ENCODE peak calls at places on chromosomes 4 and X, in eight cellular contexts. R, U, E, Z, Y, L, J and W are unnamed samples.
A peak's percentile ranks its signal among the peaks of the same experiment; 100 is the strongest.

GRCh38 chrX:21657318-21658151 is 595 bp downstream of the KLHL34 start:
- DNase-seq in L (no peak), U (no peak), Y (no peak), J (no peak), Z (no peak), E (no peak), R (peak; percentile 40), W (no peak)

GRCh38 chrX:148536961-148537360 is 36.5 kb downstream of the AFF2 start:
- DNase-seq in Y (no peak), R (no peak), L (no peak), J (no peak), E (no peak), Z (no peak), U (no peak), W (no peak)

GRCh38 chr4:139524062-139524631 is 31.9 kb downstream of the SETD7 start:
- DNase-seq in U (no peak), Z (no peak), R (no peak), Y (no peak), J (no peak), E (no peak), L (no peak), W (no peak)

GRCh38 chr4:77692847-77693432 is 87.3 kb downstream of the CXCL13 start:
- DNase-seq in L (no peak), R (no peak), Z (no peak), E (no peak), J (no peak), U (no peak), Y (no peak), W (no peak)

GRCh38 chr4:186738421-186738820 is 14.8 kb upstream of the FAT1 start:
- DNase-seq in J (no peak), R (no peak), U (no peak), E (no peak), L (no peak), Z (no peak), Y (no peak), W (no peak)

GRCh38 chr4:145954924-145955339 is 16.3 kb upstream of the ZNF827 start:
- DNase-seq in J (no peak), E (no peak), R (no peak), U (peak; percentile 59), Y (no peak), L (no peak), Z (no peak), W (no peak)

GRCh38 chr4:84944952-84945351 is 21.5 kb downstream of the WDFY3 start:
- DNase-seq in Z (no peak), E (no peak), U (no peak), L (no peak), J (no peak), Y (no peak), R (no peak), W (no peak)

GRCh38 chr4:87363552-87363951 is 27.4 kb downstream of the HSD17B11 start:
- DNase-seq in R (no peak), U (no peak), Z (no peak), E (no peak), J (no peak), L (no peak), Y (no peak), W (no peak)

GRCh38 chr4:124275-125081 is at the start of gene ZNF718:
- DNase-seq in L (peak; percentile 85), Y (peak; percentile 92), R (peak; percentile 94), U (peak; percentile 87), E (peak; percentile 96), J (peak; percentile 91), Z (peak; percentile 91), W (peak; percentile 88)

GRCh38 chr4:126827669-126828068 is 805.1 kb upstream of the INTU start:
- DNase-seq in Y (no peak), J (no peak), U (no peak), E (no peak), Z (no peak), R (no peak), L (no peak), W (no peak)

GRCh38 chr4:184819786-184820185 is 6.0 kb downstream of the ACSL1 start:
- DNase-seq in Y (no peak), L (no peak), U (no peak), E (no peak), Z (no peak), R (no peak), J (no peak), W (no peak)

GRCh38 chrX:119516157-119516702 is 48.0 kb downstream of the SLC25A5 start:
- DNase-seq in E (peak; percentile 19), Z (no peak), J (no peak), R (no peak), Y (no peak), L (no peak), U (peak; percentile 28), W (peak; percentile 11)

GRCh38 chr4:52051615-52052474 is 741 bp downstream of the SPATA18 start:
- DNase-seq in Z (peak; percentile 43), U (peak; percentile 40), L (no peak), E (peak; percentile 76), J (no peak), Y (peak; percentile 30), R (peak; percentile 89), W (no peak)

GRCh38 chrX:66731398-66731797 is 92.5 kb upstream of the EDA2R start:
- DNase-seq in U (no peak), Z (peak; percentile 0), L (no peak), Y (no peak), E (no peak), R (no peak), J (no peak), W (no peak)

GRCh38 chr4:17094209-17094608 is 195.8 kb upstream of the LDB2 start:
- DNase-seq in L (no peak), U (no peak), Y (no peak), J (no peak), E (no peak), Z (no peak), R (no peak), W (no peak)

GRCh38 chrX:23317799-23318724 is 16.6 kb upstream of the PTCHD1 start:
- DNase-seq in U (peak; percentile 52), Z (no peak), L (no peak), J (no peak), Y (no peak), R (no peak), E (no peak), W (no peak)

GRCh38 chrX:149286940-149287349 is 218.2 kb downstream of the IDS start:
- DNase-seq in Z (no peak), E (peak; percentile 4), R (no peak), Y (no peak), J (no peak), U (peak; percentile 43), L (no peak), W (peak; percentile 12)

GRCh38 chr4:138859249-138859648 is 156.3 kb upstream of the NOCT start:
- DNase-seq in R (no peak), L (no peak), E (no peak), Y (no peak), U (peak; percentile 26), J (no peak), Z (no peak), W (no peak)

GRCh38 chrX:140661657-140662056 is 47.9 kb upstream of the LINC00632 start:
- DNase-seq in Z (no peak), L (no peak), J (no peak), Y (no peak), U (no peak), E (no peak), R (no peak), W (no peak)

GRCh38 chr4:163495900-163496299 is 1.4 kb downstream of the TMA16 start:
- DNase-seq in Y (no peak), U (no peak), L (no peak), E (no peak), J (no peak), Z (no peak), R (no peak), W (no peak)

GRCh38 chr4:87543835-87544461 is 14.8 kb upstream of the SPARCL1 start:
- DNase-seq in R (no peak), L (no peak), Z (peak; percentile 10), Y (no peak), J (no peak), U (peak; percentile 32), E (peak; percentile 48), W (no peak)

GRCh38 chr4:6372649-6373525 is 99.5 kb downstream of the PPP2R2C start:
- DNase-seq in Y (no peak), E (no peak), U (peak; percentile 46), Z (no peak), L (no peak), R (no peak), J (no peak), W (no peak)